ENCODE peak calls at places on chromosome 6, in eight cellular contexts. Y, J, M, N, V, Q, K and T are unnamed samples.

GRCh38 chr6:80333342-80333741 is 226.9 kb downstream of the BCKDHB start:
- DNase-seq in Y (no peak), J (no peak), M (no peak), N (no peak), V (peak), Q (no peak), K (no peak), T (no peak)

GRCh38 chr6:106444777-106445507 is 84.4 kb downstream of the CRYBG1 start:
- DNase-seq in Y (peak), J (peak), M (peak), N (peak), V (no peak), Q (peak), K (peak), T (peak)

GRCh38 chr6:42933195-42933594 is 3.9 kb downstream of the CNPY3 start:
- DNase-seq in Y (no peak), J (no peak), M (no peak), N (no peak), V (no peak), Q (no peak), K (no peak), T (no peak)

GRCh38 chr6:127921982-127922381 is 21.1 kb upstream of the THEMIS start:
- DNase-seq in Y (no peak), J (no peak), M (no peak), N (no peak), V (no peak), Q (no peak), K (no peak), T (no peak)

GRCh38 chr6:152575621-152576150 is 61.5 kb downstream of the SYNE1 start:
- DNase-seq in Y (peak), J (peak), M (no peak), N (no peak), V (no peak), Q (no peak), K (no peak), T (no peak)

GRCh38 chr6:166586424-166587156 is at the start of gene RAMACL:
- DNase-seq in Y (peak), J (no peak), M (peak), N (peak), V (no peak), Q (peak), K (peak), T (no peak)

GRCh38 chr6:34465551-34466241 is at the start of gene PACSIN1:
- DNase-seq in Y (peak), J (no peak), M (no peak), N (peak), V (peak), Q (no peak), K (peak), T (no peak)

GRCh38 chr6:36241728-36242127 is 28.1 kb upstream of the PNPLA1 start:
- DNase-seq in Y (no peak), J (no peak), M (no peak), N (no peak), V (no peak), Q (no peak), K (no peak), T (no peak)

GRCh38 chr6:122647765-122648164 is 37.6 kb downstream of the PKIB start:
- DNase-seq in Y (no peak), J (no peak), M (no peak), N (no peak), V (no peak), Q (no peak), K (peak), T (no peak)

GRCh38 chr6:91659881-91660280 is 1073.0 kb upstream of the MAP3K7 start:
- DNase-seq in Y (no peak), J (no peak), M (no peak), N (no peak), V (no peak), Q (no peak), K (no peak), T (no peak)

GRCh38 chr6:147738516-147739187 is 230.2 kb downstream of the SAMD5 start:
- DNase-seq in Y (no peak), J (no peak), M (no peak), N (no peak), V (peak), Q (no peak), K (no peak), T (no peak)

GRCh38 chr6:33534702-33535101 is 45.4 kb downstream of the BAK1 start:
- DNase-seq in Y (no peak), J (no peak), M (no peak), N (no peak), V (no peak), Q (no peak), K (no peak), T (no peak)

GRCh38 chr6:26270903-26271639 is 93.9 kb upstream of the BTN3A2 start:
- DNase-seq in Y (peak), J (peak), M (peak), N (peak), V (no peak), Q (peak), K (no peak), T (peak)

GRCh38 chr6:37285861-37286311 is 27.9 kb upstream of the TMEM217 start:
- DNase-seq in Y (no peak), J (no peak), M (no peak), N (no peak), V (no peak), Q (no peak), K (no peak), T (no peak)

GRCh38 chr6:25172819-25173218 is 106.4 kb upstream of the CARMIL1 start:
- DNase-seq in Y (peak), J (peak), M (no peak), N (no peak), V (no peak), Q (no peak), K (peak), T (peak)

GRCh38 chr6:37058084-37058586 is 52.7 kb downstream of the FGD2 start:
- DNase-seq in Y (no peak), J (no peak), M (no peak), N (no peak), V (no peak), Q (no peak), K (peak), T (no peak)

GRCh38 chr6:129901910-129902309 is 40.8 kb upstream of the TMEM244 start:
- DNase-seq in Y (no peak), J (no peak), M (no peak), N (no peak), V (no peak), Q (no peak), K (peak), T (peak)

GRCh38 chr6:139473239-139473701 is 98.8 kb upstream of the CITED2 start:
- DNase-seq in Y (peak), J (no peak), M (no peak), N (no peak), V (no peak), Q (no peak), K (no peak), T (peak)

GRCh38 chr6:27146706-27147507 is 100.6 kb upstream of the PRSS16 start:
- DNase-seq in Y (peak), J (peak), M (peak), N (peak), V (peak), Q (peak), K (peak), T (peak)

GRCh38 chr6:4776493-4776966 is 326 bp downstream of the CDYL start:
- DNase-seq in Y (peak), J (no peak), M (peak), N (peak), V (no peak), Q (peak), K (no peak), T (no peak)

GRCh38 chr6:44193307-44193910 is 23.3 kb upstream of the MYMX start:
- DNase-seq in Y (no peak), J (no peak), M (no peak), N (no peak), V (no peak), Q (no peak), K (no peak), T (no peak)

GRCh38 chr6:113588646-113589045 is 268.5 kb upstream of the MARCKS start:
- DNase-seq in Y (no peak), J (no peak), M (no peak), N (no peak), V (no peak), Q (no peak), K (no peak), T (no peak)

DNA sequence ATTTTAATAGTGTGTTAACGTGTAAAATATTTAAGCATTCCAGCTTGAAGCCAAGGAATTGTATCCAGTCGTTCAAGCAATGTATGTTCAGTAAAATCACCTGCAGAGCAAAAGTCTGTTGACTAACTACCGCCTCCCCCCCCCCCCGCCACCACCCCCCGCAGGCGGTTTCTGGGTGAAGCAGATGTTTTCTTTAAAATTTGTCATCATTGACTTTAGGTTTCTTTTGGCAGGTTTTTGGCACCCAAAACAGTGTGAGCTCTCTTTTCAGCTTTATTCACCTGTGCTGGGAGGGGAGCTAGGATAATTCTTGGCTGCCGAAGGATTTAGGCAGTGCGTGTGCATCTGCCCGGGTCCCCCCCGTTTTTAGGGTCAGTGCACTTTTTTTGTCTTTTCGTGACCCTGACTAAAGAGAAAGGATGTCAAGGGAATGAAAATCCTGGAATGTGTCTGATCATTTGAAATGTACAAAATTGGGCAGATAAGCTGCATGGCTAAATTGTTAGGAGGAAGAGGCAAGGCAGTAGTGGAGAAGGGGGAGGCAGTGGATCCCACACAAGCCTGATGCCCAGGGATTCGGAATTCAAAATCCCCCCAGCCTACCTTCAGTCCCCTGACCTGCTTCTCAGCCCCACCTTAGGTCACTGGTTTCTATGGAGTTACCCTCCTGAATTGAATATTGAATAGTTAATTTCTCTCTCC is 1.1 kb downstream of the EDN1 start:
- DNase-seq in Y (no peak), J (no peak), M (no peak), N (peak), V (no peak), Q (no peak), K (peak), T (no peak)
- H3K4me3 ChIP-seq in Y (peak), J (peak), M (no peak), N (peak), V (no peak), Q (no peak), K (peak), T (peak)

GRCh38 chr6:90605749-90606344 is 19.0 kb upstream of the MAP3K7 start:
- DNase-seq in Y (peak), J (no peak), M (no peak), N (no peak), V (no peak), Q (no peak), K (no peak), T (no peak)
- H3K4me3 ChIP-seq in Y (no peak), J (no peak), M (no peak), N (no peak), V (no peak), Q (no peak), K (no peak), T (no peak)

GRCh38 chr6:46954819-46955520 is 33.2 kb upstream of the ADGRF5 start:
- DNase-seq in Y (peak), J (no peak), M (no peak), N (no peak), V (no peak), Q (no peak), K (no peak), T (no peak)
- H3K4me3 ChIP-seq in Y (no peak), J (no peak), M (no peak), N (no peak), V (no peak), Q (no peak), K (no peak), T (no peak)

GRCh38 chr6:1310628-1311399 is 1.1 kb upstream of the FOXQ1 start:
- DNase-seq in Y (peak), J (no peak), M (no peak), N (no peak), V (no peak), Q (no peak), K (peak), T (no peak)

GRCh38 chr6:1312193-1312443 is 220 bp downstream of the FOXQ1 start:
- DNase-seq in Y (no peak), J (no peak), M (no peak), N (peak), V (no peak), Q (no peak), K (no peak), T (no peak)

GRCh38 chr6:1312444-1313363 is 806 bp downstream of the FOXQ1 start:
- DNase-seq in Y (peak), J (no peak), M (no peak), N (peak), V (no peak), Q (no peak), K (no peak), T (no peak)

GRCh38 chr6:1313364-1313754 is 1.5 kb downstream of the FOXQ1 start:
- DNase-seq in Y (peak), J (no peak), M (no peak), N (no peak), V (no peak), Q (no peak), K (no peak), T (no peak)

DNA sequence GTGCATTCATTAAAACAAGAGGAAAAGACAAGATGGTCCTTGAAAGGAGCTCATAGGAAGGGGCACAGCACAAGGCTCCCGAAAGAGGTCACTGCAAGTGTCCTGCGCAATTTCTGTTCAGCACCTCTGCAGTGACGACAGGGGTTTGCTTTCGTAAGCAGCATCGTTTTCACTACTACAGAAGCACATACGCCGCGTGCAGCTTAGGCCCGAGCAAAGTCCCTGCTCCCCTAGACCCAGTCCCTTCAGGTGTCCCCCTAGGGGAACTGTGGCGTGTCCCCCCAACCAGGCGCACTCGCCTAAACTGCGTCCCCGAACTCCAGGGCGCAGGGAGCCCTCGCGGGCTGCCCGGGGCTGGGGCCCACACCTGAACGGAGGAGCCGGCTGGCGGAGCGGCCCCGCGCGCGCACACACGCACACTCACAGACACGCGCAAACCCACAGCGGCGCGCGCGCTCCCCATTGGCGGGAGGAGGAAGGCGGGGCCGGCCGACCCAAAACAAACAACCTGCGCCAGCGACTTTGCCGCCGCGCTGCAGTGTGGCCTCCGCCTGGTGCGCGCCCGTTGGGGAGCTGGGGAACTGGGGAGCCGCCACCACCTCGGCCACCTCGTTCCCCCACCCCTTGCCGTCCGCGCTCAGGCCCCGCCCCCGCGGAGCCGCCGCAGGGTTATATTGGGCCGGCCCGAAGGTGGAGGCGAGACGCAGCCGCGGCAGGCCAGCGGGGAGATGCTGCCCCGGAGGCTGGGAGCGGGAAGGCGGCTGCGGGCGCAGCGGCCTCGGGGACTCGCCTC is at the start of gene FOXQ1:
- DNase-seq in Y (peak), J (no peak), M (no peak), N (peak), V (no peak), Q (no peak), K (peak), T (no peak)
- H3K4me3 ChIP-seq in Y (peak), J (peak), M (no peak), N (peak), V (peak), Q (peak), K (peak), T (peak)

DNA sequence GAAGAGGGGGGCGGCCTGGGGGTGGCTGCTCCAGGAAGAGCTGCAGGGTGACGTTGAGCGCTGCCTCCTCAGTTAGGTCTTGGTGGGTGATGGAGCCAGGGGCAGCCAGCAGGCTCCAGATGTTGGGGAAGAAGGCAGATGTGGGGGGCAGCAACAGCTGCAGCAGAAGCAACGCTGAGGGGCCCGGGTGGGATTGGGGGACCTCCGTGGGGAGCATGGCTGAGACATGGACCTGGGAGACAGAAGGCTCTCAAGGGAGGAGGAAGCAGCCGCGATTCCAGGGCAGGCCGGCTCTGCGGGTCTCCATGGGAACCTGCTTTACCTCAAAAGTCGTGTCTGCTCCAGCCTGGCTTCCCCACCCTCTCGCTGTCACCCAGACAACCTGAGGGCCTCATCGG is 566 bp downstream of the VWA7 start:
- DNase-seq in Y (peak), J (no peak), M (no peak), N (no peak), V (no peak), Q (no peak), K (peak), T (no peak)
- H3K4me3 ChIP-seq in Y (no peak), J (no peak), M (no peak), N (no peak), V (no peak), Q (peak), K (peak), T (no peak)

DNA sequence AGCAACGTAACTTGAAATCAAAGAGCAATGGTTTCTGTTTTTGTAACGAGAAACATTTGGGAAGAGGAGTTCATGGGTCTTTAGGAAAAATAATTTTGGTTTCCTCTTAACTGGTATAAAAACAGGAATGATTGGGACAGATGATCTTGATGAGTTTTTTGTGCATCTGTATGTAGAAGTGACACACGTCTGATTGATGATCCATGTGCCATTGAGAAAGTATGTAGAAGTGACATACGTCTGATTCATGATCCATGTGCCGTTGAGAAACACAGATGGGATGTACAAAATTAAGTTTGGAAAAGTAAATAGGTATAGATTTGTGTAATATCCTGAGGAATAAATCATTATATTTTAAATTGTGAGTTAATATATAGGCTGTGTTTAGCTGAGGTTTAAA is 2.1 kb downstream of the KIAA1586 start:
- DNase-seq in Y (no peak), J (no peak), M (no peak), N (no peak), V (no peak), Q (no peak), K (peak), T (no peak)
- H3K4me3 ChIP-seq in Y (peak), J (peak), M (no peak), N (peak), V (no peak), Q (no peak), K (peak), T (no peak)